ENCODE peak calls at places on chromosomes 16 and 17, in nine cellular contexts. One of them, this sample, is unnamed.

GRCh38 chr17:4492762-4493561 is 5.7 kb upstream of the SPNS2 start:
- DNase-seq in heart right ventricle: no peak
- DNase-seq in CD4-positive, CD25-positive, alpha-beta regulatory T cell: peak; percentile 24
- DNase-seq in upper lobe of left lung: peak; percentile 51
- DNase-seq in IMR-90: peak; percentile 28
- DNase-seq in AG04450: no peak
- DNase-seq in adipocyte: peak; percentile 31
- DNase-seq in neural progenitor cell: peak; percentile 90
- DNase-seq in ovary: peak; percentile 56
- DNase-seq in this sample: no peak

GRCh38 chr17:61337247-61337812 is 62.3 kb upstream of the TBX2 start:
- DNase-seq in heart right ventricle: no peak
- DNase-seq in CD4-positive, CD25-positive, alpha-beta regulatory T cell: no peak
- DNase-seq in upper lobe of left lung: no peak
- DNase-seq in IMR-90: no peak
- DNase-seq in AG04450: no peak
- DNase-seq in adipocyte: no peak
- DNase-seq in neural progenitor cell: no peak
- DNase-seq in ovary: no peak
- DNase-seq in this sample: no peak

GRCh38 chr16:50311891-50312501 is 45.6 kb downstream of the ADCY7 start:
- DNase-seq in heart right ventricle: no peak
- DNase-seq in CD4-positive, CD25-positive, alpha-beta regulatory T cell: no peak
- DNase-seq in upper lobe of left lung: peak; percentile 19
- DNase-seq in IMR-90: no peak
- DNase-seq in AG04450: no peak
- DNase-seq in adipocyte: no peak
- DNase-seq in neural progenitor cell: no peak
- DNase-seq in ovary: no peak
- DNase-seq in this sample: no peak

GRCh38 chr16:88316151-88316550 is 66.6 kb upstream of the ZNF469 start:
- DNase-seq in heart right ventricle: no peak
- DNase-seq in CD4-positive, CD25-positive, alpha-beta regulatory T cell: no peak
- DNase-seq in upper lobe of left lung: no peak
- DNase-seq in IMR-90: no peak
- DNase-seq in AG04450: no peak
- DNase-seq in adipocyte: no peak
- DNase-seq in neural progenitor cell: no peak
- DNase-seq in ovary: no peak
- DNase-seq in this sample: no peak

GRCh38 chr17:64608571-64608981 is 53.5 kb downstream of the SMURF2 start:
- DNase-seq in heart right ventricle: no peak
- DNase-seq in CD4-positive, CD25-positive, alpha-beta regulatory T cell: no peak
- DNase-seq in upper lobe of left lung: no peak
- DNase-seq in IMR-90: peak; percentile 58
- DNase-seq in AG04450: no peak
- DNase-seq in adipocyte: peak; percentile 29
- DNase-seq in neural progenitor cell: no peak
- DNase-seq in ovary: no peak
- DNase-seq in this sample: no peak

GRCh38 chr16:3689731-3690130 is 27.6 kb downstream of the TRAP1 start:
- DNase-seq in heart right ventricle: no peak
- DNase-seq in CD4-positive, CD25-positive, alpha-beta regulatory T cell: no peak
- DNase-seq in upper lobe of left lung: no peak
- DNase-seq in IMR-90: no peak
- DNase-seq in AG04450: no peak
- DNase-seq in adipocyte: peak; percentile 78
- DNase-seq in neural progenitor cell: no peak
- DNase-seq in ovary: no peak
- DNase-seq in this sample: no peak

GRCh38 chr17:81906476-81907218 is 4.6 kb downstream of the PCYT2 start:
- DNase-seq in heart right ventricle: peak; percentile 3
- DNase-seq in CD4-positive, CD25-positive, alpha-beta regulatory T cell: no peak
- DNase-seq in upper lobe of left lung: no peak
- DNase-seq in IMR-90: no peak
- DNase-seq in AG04450: no peak
- DNase-seq in adipocyte: no peak
- DNase-seq in neural progenitor cell: no peak
- DNase-seq in ovary: no peak
- DNase-seq in this sample: no peak

GRCh38 chr17:1179635-1180433 is at the start of gene ABR:
- DNase-seq in heart right ventricle: peak; percentile 47
- DNase-seq in CD4-positive, CD25-positive, alpha-beta regulatory T cell: peak; percentile 46
- DNase-seq in upper lobe of left lung: peak; percentile 52
- DNase-seq in IMR-90: peak; percentile 26
- DNase-seq in AG04450: no peak
- DNase-seq in adipocyte: peak; percentile 84
- DNase-seq in neural progenitor cell: peak; percentile 89
- DNase-seq in ovary: peak; percentile 84
- DNase-seq in this sample: peak; percentile 29

GRCh38 chr17:4898927-4899326 is 409 bp upstream of the C17orf107 start:
- DNase-seq in heart right ventricle: no peak
- DNase-seq in CD4-positive, CD25-positive, alpha-beta regulatory T cell: no peak
- DNase-seq in upper lobe of left lung: no peak
- DNase-seq in IMR-90: no peak
- DNase-seq in AG04450: no peak
- DNase-seq in adipocyte: no peak
- DNase-seq in neural progenitor cell: no peak
- DNase-seq in ovary: no peak
- DNase-seq in this sample: no peak

GRCh38 chr17:35531170-35531569 is 6.3 kb downstream of the SLFN12L start:
- DNase-seq in heart right ventricle: no peak
- DNase-seq in CD4-positive, CD25-positive, alpha-beta regulatory T cell: peak; percentile 37
- DNase-seq in upper lobe of left lung: no peak
- DNase-seq in IMR-90: no peak
- DNase-seq in AG04450: no peak
- DNase-seq in adipocyte: no peak
- DNase-seq in neural progenitor cell: no peak
- DNase-seq in ovary: no peak
- DNase-seq in this sample: no peak

GRCh38 chr17:47704781-47705180 is 10.8 kb downstream of the TBKBP1 start:
- DNase-seq in heart right ventricle: no peak
- DNase-seq in CD4-positive, CD25-positive, alpha-beta regulatory T cell: no peak
- DNase-seq in upper lobe of left lung: no peak
- DNase-seq in IMR-90: no peak
- DNase-seq in AG04450: no peak
- DNase-seq in adipocyte: no peak
- DNase-seq in neural progenitor cell: no peak
- DNase-seq in ovary: no peak
- DNase-seq in this sample: no peak

GRCh38 chr16:79001156-79001997 is 599.2 kb downstream of the MAF start:
- DNase-seq in heart right ventricle: no peak
- DNase-seq in CD4-positive, CD25-positive, alpha-beta regulatory T cell: no peak
- DNase-seq in upper lobe of left lung: no peak
- DNase-seq in IMR-90: no peak
- DNase-seq in AG04450: no peak
- DNase-seq in adipocyte: no peak
- DNase-seq in neural progenitor cell: peak; percentile 80
- DNase-seq in ovary: no peak
- DNase-seq in this sample: no peak

GRCh38 chr17:48100591-48101011 is 677 bp downstream of the CBX1 start:
- DNase-seq in heart right ventricle: peak; percentile 30
- DNase-seq in CD4-positive, CD25-positive, alpha-beta regulatory T cell: no peak
- DNase-seq in upper lobe of left lung: peak; percentile 67
- DNase-seq in IMR-90: peak; percentile 58
- DNase-seq in AG04450: peak; percentile 13
- DNase-seq in adipocyte: peak; percentile 78
- DNase-seq in neural progenitor cell: peak; percentile 81
- DNase-seq in ovary: peak; percentile 71
- DNase-seq in this sample: no peak

GRCh38 chr17:8753976-8754440 is 4.3 kb downstream of the SPDYE4 start:
- DNase-seq in heart right ventricle: no peak
- DNase-seq in CD4-positive, CD25-positive, alpha-beta regulatory T cell: no peak
- DNase-seq in upper lobe of left lung: no peak
- DNase-seq in IMR-90: peak; percentile 6
- DNase-seq in AG04450: no peak
- DNase-seq in adipocyte: peak; percentile 31
- DNase-seq in neural progenitor cell: no peak
- DNase-seq in ovary: no peak
- DNase-seq in this sample: no peak

GRCh38 chr16:53768593-53768992 is 64.6 kb downstream of the FTO start:
- DNase-seq in heart right ventricle: no peak
- DNase-seq in CD4-positive, CD25-positive, alpha-beta regulatory T cell: no peak
- DNase-seq in upper lobe of left lung: no peak
- DNase-seq in IMR-90: peak; percentile 87
- DNase-seq in AG04450: peak; percentile 51
- DNase-seq in adipocyte: peak; percentile 90
- DNase-seq in neural progenitor cell: no peak
- DNase-seq in ovary: no peak
- DNase-seq in this sample: no peak

GRCh38 chr17:10099051-10099571 is 99.3 kb downstream of the GAS7 start:
- DNase-seq in heart right ventricle: no peak
- DNase-seq in CD4-positive, CD25-positive, alpha-beta regulatory T cell: no peak
- DNase-seq in upper lobe of left lung: no peak
- DNase-seq in IMR-90: peak; percentile 57
- DNase-seq in AG04450: no peak
- DNase-seq in adipocyte: peak; percentile 95
- DNase-seq in neural progenitor cell: no peak
- DNase-seq in ovary: no peak
- DNase-seq in this sample: no peak

GRCh38 chr17:80147035-80147939 is at the start of gene EIF4A3:
- DNase-seq in heart right ventricle: peak; percentile 99
- DNase-seq in CD4-positive, CD25-positive, alpha-beta regulatory T cell: peak; percentile 97
- DNase-seq in upper lobe of left lung: peak; percentile 99
- DNase-seq in IMR-90: peak; percentile 99
- DNase-seq in AG04450: peak; percentile 98
- DNase-seq in adipocyte: peak; percentile 100
- DNase-seq in neural progenitor cell: peak; percentile 99
- DNase-seq in ovary: peak; percentile 98
- DNase-seq in this sample: peak; percentile 92

GRCh38 chr17:80151333-80151732 is 4.4 kb upstream of the EIF4A3 start:
- DNase-seq in heart right ventricle: no peak
- DNase-seq in CD4-positive, CD25-positive, alpha-beta regulatory T cell: no peak
- DNase-seq in upper lobe of left lung: no peak
- DNase-seq in IMR-90: peak; percentile 86
- DNase-seq in AG04450: peak; percentile 52
- DNase-seq in adipocyte: peak; percentile 82
- DNase-seq in neural progenitor cell: no peak
- DNase-seq in ovary: no peak
- DNase-seq in this sample: no peak

GRCh38 chr17:80154166-80154565 is 7.2 kb upstream of the EIF4A3 start:
- DNase-seq in heart right ventricle: no peak
- DNase-seq in CD4-positive, CD25-positive, alpha-beta regulatory T cell: no peak
- DNase-seq in upper lobe of left lung: no peak
- DNase-seq in IMR-90: no peak
- DNase-seq in AG04450: no peak
- DNase-seq in adipocyte: no peak
- DNase-seq in neural progenitor cell: no peak
- DNase-seq in ovary: no peak
- DNase-seq in this sample: no peak

GRCh38 chr17:80152057-80152831 is 5.3 kb upstream of the EIF4A3 start:
- DNase-seq in heart right ventricle: no peak
- DNase-seq in CD4-positive, CD25-positive, alpha-beta regulatory T cell: no peak
- DNase-seq in upper lobe of left lung: no peak
- DNase-seq in IMR-90: peak; percentile 69
- DNase-seq in AG04450: no peak
- DNase-seq in adipocyte: no peak
- DNase-seq in neural progenitor cell: no peak
- DNase-seq in ovary: no peak
- DNase-seq in this sample: no peak

GRCh38 chr17:80153004-80153403 is 6.1 kb upstream of the EIF4A3 start:
- DNase-seq in heart right ventricle: no peak
- DNase-seq in CD4-positive, CD25-positive, alpha-beta regulatory T cell: no peak
- DNase-seq in upper lobe of left lung: no peak
- DNase-seq in IMR-90: no peak
- DNase-seq in AG04450: no peak
- DNase-seq in adipocyte: no peak
- DNase-seq in neural progenitor cell: no peak
- DNase-seq in ovary: no peak
- DNase-seq in this sample: no peak
- H3K9me3 ChIP-seq in heart right ventricle: no peaks in the 10 kb centered on the region
- H3K9me3 ChIP-seq in CD4-positive, CD25-positive, alpha-beta regulatory T cell: peaks cover 10% of the 10 kb centered on the region
- H3K9me3 ChIP-seq in upper lobe of left lung: no peaks in the 10 kb centered on the region
- H3K9me3 ChIP-seq in IMR-90: peaks cover 2% of the 10 kb centered on the region
- H3K9me3 ChIP-seq in AG04450: peaks cover 14% of the 10 kb centered on the region
- H3K9me3 ChIP-seq in adipocyte: peaks cover 10% of the 10 kb centered on the region
- H3K9me3 ChIP-seq in neural progenitor cell: no peaks in the 10 kb centered on the region
- H3K9me3 ChIP-seq in ovary: no peaks in the 10 kb centered on the region
- H3K9me3 ChIP-seq in this sample: peaks cover 2% of the 10 kb centered on the region

DNA sequence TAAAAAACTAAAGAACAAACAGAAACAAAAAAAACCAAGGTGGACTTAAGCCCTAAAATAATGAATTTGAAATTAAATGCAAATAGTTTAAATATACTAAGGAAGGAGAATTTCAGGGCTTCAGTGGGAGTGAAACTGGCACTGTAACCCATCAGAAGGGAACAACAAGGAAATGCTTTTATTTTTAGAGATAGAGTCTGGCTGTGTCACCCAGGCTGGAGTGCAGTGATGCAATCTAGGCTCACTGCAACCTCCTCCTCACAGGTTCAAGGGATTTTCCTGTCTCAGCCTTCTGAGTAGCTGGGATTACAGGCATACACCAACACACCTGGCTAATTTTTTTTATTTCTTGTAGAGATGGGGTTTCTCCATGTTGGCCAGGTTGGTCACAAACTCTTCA is 625.2 kb upstream of the CDH8 start:
- DNase-seq in heart right ventricle: no peak
- DNase-seq in CD4-positive, CD25-positive, alpha-beta regulatory T cell: no peak
- DNase-seq in upper lobe of left lung: no peak
- DNase-seq in IMR-90: no peak
- DNase-seq in AG04450: no peak
- DNase-seq in adipocyte: no peak
- DNase-seq in neural progenitor cell: no peak
- DNase-seq in ovary: no peak
- DNase-seq in this sample: no peak
- H3K9me3 ChIP-seq in heart right ventricle: no peaks in the 10 kb centered on the region
- H3K9me3 ChIP-seq in CD4-positive, CD25-positive, alpha-beta regulatory T cell: peaks cover 4% of the 10 kb centered on the region
- H3K9me3 ChIP-seq in upper lobe of left lung: no peaks in the 10 kb centered on the region
- H3K9me3 ChIP-seq in IMR-90: peaks cover 2% of the 10 kb centered on the region
- H3K9me3 ChIP-seq in AG04450: peaks cover 8% of the 10 kb centered on the region
- H3K9me3 ChIP-seq in adipocyte: peaks cover 3% of the 10 kb centered on the region
- H3K9me3 ChIP-seq in neural progenitor cell: no peaks in the 10 kb centered on the region
- H3K9me3 ChIP-seq in ovary: no peaks in the 10 kb centered on the region
- H3K9me3 ChIP-seq in this sample: no peaks in the 10 kb centered on the region

GRCh38 chr17:77526728-77527355 is 386.1 kb downstream of the SEC14L1 start:
- DNase-seq in heart right ventricle: no peak
- DNase-seq in CD4-positive, CD25-positive, alpha-beta regulatory T cell: no peak
- DNase-seq in upper lobe of left lung: no peak
- DNase-seq in IMR-90: no peak
- DNase-seq in AG04450: no peak
- DNase-seq in adipocyte: no peak
- DNase-seq in neural progenitor cell: no peak
- DNase-seq in ovary: no peak
- DNase-seq in this sample: no peak
- H3K9me3 ChIP-seq in heart right ventricle: no peaks in the 10 kb centered on the region
- H3K9me3 ChIP-seq in CD4-positive, CD25-positive, alpha-beta regulatory T cell: no peaks in the 10 kb centered on the region
- H3K9me3 ChIP-seq in upper lobe of left lung: no peaks in the 10 kb centered on the region
- H3K9me3 ChIP-seq in IMR-90: peaks cover 6% of the 10 kb centered on the region
- H3K9me3 ChIP-seq in AG04450: peaks cover 10% of the 10 kb centered on the region
- H3K9me3 ChIP-seq in adipocyte: no peaks in the 10 kb centered on the region
- H3K9me3 ChIP-seq in neural progenitor cell: no peaks in the 10 kb centered on the region
- H3K9me3 ChIP-seq in ovary: no peaks in the 10 kb centered on the region
- H3K9me3 ChIP-seq in this sample: no peaks in the 10 kb centered on the region

DNA sequence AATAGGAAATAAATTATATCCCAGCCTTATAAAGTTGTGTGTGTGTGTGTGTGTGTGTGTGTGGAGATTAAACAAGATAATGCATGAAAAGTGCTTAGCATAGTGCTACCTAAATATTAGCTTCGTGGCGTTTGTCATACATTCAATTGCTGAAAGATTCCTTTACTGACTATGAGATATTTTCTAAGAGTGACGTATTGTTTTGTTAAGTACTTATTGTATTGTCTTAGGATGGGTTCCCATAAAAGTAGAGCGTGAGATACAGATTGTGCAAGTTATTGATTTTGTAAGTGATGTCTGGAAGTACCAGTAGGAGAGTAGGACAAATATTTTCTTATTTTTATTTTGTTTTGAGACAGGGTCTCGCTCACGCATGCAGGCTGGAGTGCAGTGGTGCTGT is 730.0 kb downstream of the CDH8 start:
- DNase-seq in heart right ventricle: no peak
- DNase-seq in CD4-positive, CD25-positive, alpha-beta regulatory T cell: no peak
- DNase-seq in upper lobe of left lung: no peak
- DNase-seq in IMR-90: no peak
- DNase-seq in AG04450: no peak
- DNase-seq in adipocyte: no peak
- DNase-seq in neural progenitor cell: no peak
- DNase-seq in ovary: no peak
- DNase-seq in this sample: no peak
- H3K9me3 ChIP-seq in heart right ventricle: no peaks in the 10 kb centered on the region
- H3K9me3 ChIP-seq in CD4-positive, CD25-positive, alpha-beta regulatory T cell: peaks cover 20% of the 10 kb centered on the region
- H3K9me3 ChIP-seq in upper lobe of left lung: no peaks in the 10 kb centered on the region
- H3K9me3 ChIP-seq in IMR-90: peaks cover 10% of the 10 kb centered on the region
- H3K9me3 ChIP-seq in AG04450: peaks cover 12% of the 10 kb centered on the region
- H3K9me3 ChIP-seq in adipocyte: no peaks in the 10 kb centered on the region
- H3K9me3 ChIP-seq in neural progenitor cell: no peaks in the 10 kb centered on the region
- H3K9me3 ChIP-seq in ovary: no peaks in the 10 kb centered on the region
- H3K9me3 ChIP-seq in this sample: peaks cover 3% of the 10 kb centered on the region